ENCODE peak calls at places on chromosomes 3 and 15, in seven cellular contexts. F, N, C, S, R, H and W are unnamed samples.
A peak's percentile ranks its signal among the peaks of the same experiment; 100 is the strongest.

GRCh38 chr3:46440531-46441294 is 24.0 kb downstream of the LTF start:
- DNase-seq in R (peak; percentile 23), F (no peak), C (no peak), H (no peak), N (no peak), S (no peak), W (no peak)

GRCh38 chr3:53658613-53659193 is 164.3 kb downstream of the CACNA1D start:
- DNase-seq in H (no peak), S (no peak), R (no peak), N (no peak), F (no peak), C (peak; percentile 25), W (no peak)

GRCh38 chr3:153591566-153592221 is 429.7 kb downstream of the RAP2B start:
- DNase-seq in S (no peak), N (no peak), F (no peak), R (no peak), C (no peak), H (no peak), W (no peak)

GRCh38 chr3:42347928-42348327 is 62.5 kb downstream of the LYZL4 start:
- DNase-seq in H (no peak), R (no peak), N (no peak), F (no peak), S (no peak), C (no peak), W (no peak)

GRCh38 chr15:74257105-74257504 is 21.0 kb downstream of the CCDC33 start:
- DNase-seq in R (no peak), F (no peak), C (no peak), H (no peak), S (no peak), N (no peak), W (no peak)

GRCh38 chr3:119588112-119588511 is 8.8 kb downstream of the ADPRH start:
- DNase-seq in H (peak; percentile 62), R (no peak), C (peak; percentile 49), N (no peak), S (no peak), F (peak; percentile 61), W (no peak)

GRCh38 chr3:127673191-127674098 is 693 bp downstream of the ABTB1 start:
- DNase-seq in S (peak; percentile 65), H (peak; percentile 77), C (peak; percentile 64), N (peak; percentile 51), R (peak; percentile 48), F (peak; percentile 52), W (no peak)

GRCh38 chr3:72951259-72951722 is 45.3 kb upstream of the PPP4R2 start:
- DNase-seq in C (no peak), H (no peak), R (no peak), F (no peak), S (no peak), N (no peak), W (no peak)

GRCh38 chr3:50242778-50243551 is 7.0 kb downstream of the GNAI2 start:
- DNase-seq in S (peak; percentile 58), H (peak; percentile 83), N (no peak), R (peak; percentile 60), F (peak; percentile 85), C (peak; percentile 65), W (no peak)

GRCh38 chr3:45642731-45643152 is 46.5 kb upstream of the SACM1L start:
- DNase-seq in C (no peak), N (no peak), S (peak; percentile 62), F (no peak), R (peak; percentile 24), H (peak; percentile 52), W (no peak)

GRCh38 chr3:9862391-9863235 is 17.4 kb downstream of the CIDEC start:
- DNase-seq in F (peak; percentile 67), C (peak; percentile 54), H (peak; percentile 84), S (peak; percentile 63), R (peak; percentile 84), N (peak; percentile 85), W (no peak)

GRCh38 chr3:78204977-78205376 is 1165.1 kb downstream of the ROBO2 start:
- DNase-seq in R (peak; percentile 46), C (no peak), S (peak; percentile 70), H (no peak), N (no peak), F (no peak), W (no peak)

GRCh38 chr3:42814914-42815507 is 5.8 kb downstream of the ACKR2 start:
- DNase-seq in C (no peak), F (no peak), H (no peak), N (no peak), S (no peak), R (no peak), W (no peak)

GRCh38 chr3:52606373-52607085 is 70.1 kb downstream of the UQCC5 start:
- DNase-seq in S (peak; percentile 47), H (no peak), F (peak; percentile 31), C (peak; percentile 32), N (no peak), R (no peak), W (peak; percentile 70)

GRCh38 chr3:114299421-114299820 is 5.6 kb downstream of the TIGIT start:
- DNase-seq in N (no peak), R (peak; percentile 51), F (no peak), H (no peak), C (no peak), S (peak; percentile 12), W (no peak)

GRCh38 chr3:178146406-178146831 is 389.8 kb upstream of the KCNMB2 start:
- DNase-seq in F (no peak), R (no peak), H (no peak), C (no peak), S (no peak), N (no peak), W (no peak)

GRCh38 chr15:69475769-69476358 is 23.2 kb downstream of the RPLP1 start:
- DNase-seq in R (peak; percentile 83), C (peak; percentile 84), N (peak; percentile 79), S (peak; percentile 66), H (peak; percentile 87), F (peak; percentile 74), W (no peak)

GRCh38 chr3:128584412-128585020 is 66.1 kb downstream of the RPN1 start:
- DNase-seq in S (peak; percentile 50), F (peak; percentile 66), C (peak; percentile 72), H (peak; percentile 83), R (peak; percentile 93), N (peak; percentile 66), W (no peak)

GRCh38 chr15:52788099-52788986 is 1.8 kb downstream of the ONECUT1 start:
- DNase-seq in C (no peak), N (no peak), S (no peak), F (no peak), R (peak; percentile 54), H (no peak), W (no peak)

GRCh38 chr3:192571197-192571791 is 156.0 kb downstream of the FGF12 start:
- DNase-seq in S (peak; percentile 58), C (peak; percentile 17), R (no peak), H (peak; percentile 79), F (peak; percentile 70), N (peak; percentile 69), W (peak; percentile 10)

GRCh38 chr3:51706021-51706485 is 815 bp upstream of the GRM2 start:
- DNase-seq in C (no peak), F (no peak), H (peak; percentile 42), N (peak; percentile 11), S (no peak), R (no peak), W (no peak)

DNA sequence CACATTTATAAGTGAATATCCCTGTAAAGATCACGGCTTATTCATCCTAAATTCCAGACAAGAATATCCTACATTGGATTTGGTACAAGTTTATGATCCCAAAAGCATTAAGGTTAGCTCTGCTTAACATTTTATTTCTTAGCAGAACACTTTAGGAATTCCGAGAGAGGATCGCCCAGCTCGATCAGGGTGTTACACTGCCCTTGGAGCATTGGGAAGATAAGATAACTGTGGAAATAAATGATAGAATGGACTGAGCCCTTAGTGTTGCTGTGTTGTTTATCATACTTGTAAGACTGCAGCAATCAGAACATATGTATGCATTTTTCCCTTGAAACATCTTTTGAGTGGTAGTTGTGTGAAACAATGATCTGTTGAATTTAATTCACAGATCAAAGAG is 222.9 kb upstream of the CDIN1 start:
- DNase-seq in R (no peak), F (no peak), N (no peak), S (no peak), C (no peak), H (no peak), W (no peak)
- H3K4me3 ChIP-seq in R (no peak overlapping the region), F (no peak overlapping the region), N (no peak overlapping the region), S (no peak overlapping the region), C (no peak overlapping the region), H (no peak overlapping the region), W (no peak overlapping the region)

DNA sequence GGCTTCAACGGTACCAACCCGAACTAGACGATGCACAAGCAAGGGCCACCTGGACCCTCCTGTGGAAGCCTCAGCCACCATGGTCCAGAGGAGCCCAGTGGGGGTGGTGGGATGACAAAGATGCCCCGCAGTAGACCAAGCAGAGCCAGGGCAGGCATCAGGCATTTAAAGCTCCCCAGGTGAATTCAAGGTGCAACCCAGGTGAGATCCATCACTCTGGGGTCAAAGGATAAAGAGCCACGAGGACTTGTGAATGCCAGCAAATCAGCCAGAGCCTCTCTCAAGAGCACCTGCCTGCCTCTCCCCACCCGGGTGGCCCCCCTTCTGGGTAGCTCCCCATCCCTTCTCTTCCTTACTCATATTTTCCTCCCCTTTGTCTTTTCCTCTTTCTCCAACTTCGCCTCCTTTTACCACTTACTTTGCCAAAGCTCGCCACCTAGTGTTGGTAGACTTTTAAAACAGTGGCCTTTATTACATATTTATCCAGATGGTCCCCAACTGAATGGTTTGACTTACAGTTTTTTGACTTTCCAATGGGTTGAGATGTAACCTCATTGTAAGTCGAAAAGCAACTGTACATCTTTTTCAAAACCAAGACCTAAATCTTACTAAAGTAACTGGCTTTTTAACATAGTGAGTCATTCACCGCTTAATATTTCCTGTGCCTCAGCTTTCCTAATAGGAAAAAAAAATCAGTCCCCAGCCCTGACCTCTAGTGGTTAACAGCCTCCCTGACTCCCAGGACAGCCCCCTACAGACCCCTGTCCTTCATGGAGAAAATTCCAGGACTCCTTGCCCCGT is 18.8 kb downstream of the PLA2G4F start:
- DNase-seq in F (no peak), N (no peak), C (peak; percentile 22), S (peak; percentile 57), H (no peak), R (peak; percentile 88), W (no peak)
- TF ChIP-seq CTCF in F (peak; percentile 57), N (peak; percentile 15), C (peak; percentile 14), S (peak; percentile 62), H (peak; percentile 53), R (peak; percentile 71), W (peak; percentile 67)

GRCh38 chr15:90956551-90957104 is 1.9 kb downstream of the RCCD1 start:
- DNase-seq in N (peak; percentile 82), H (peak; percentile 91), C (peak; percentile 82), S (peak; percentile 59), F (peak; percentile 78), R (peak; percentile 92), W (no peak)

GRCh38 chr15:90952901-90953677 is 1.6 kb upstream of the RCCD1 start:
- DNase-seq in F (no peak), N (no peak), H (no peak), C (no peak), R (no peak), S (no peak), W (no peak)

GRCh38 chr15:90955911-90956310 is 1.2 kb downstream of the RCCD1 start:
- DNase-seq in H (no peak), F (no peak), R (peak; percentile 11), S (no peak), C (peak; percentile 85), N (no peak), W (no peak)

GRCh38 chr15:90954712-90955671 is at the start of gene RCCD1:
- DNase-seq in C (peak; percentile 97), F (peak; percentile 94), N (peak; percentile 93), S (peak; percentile 95), H (peak; percentile 98), R (peak; percentile 98), W (no peak)

GRCh38 chr15:90953947-90954711 is 555 bp upstream of the RCCD1 start:
- DNase-seq in N (no peak), H (no peak), S (no peak), F (no peak), C (no peak), R (no peak), W (no peak)
- H3K4me3 ChIP-seq in N (peak overlapping the region; percentile 73), H (peak overlapping the region; percentile 89), S (peak overlapping the region; percentile 73), F (peak overlapping the region; percentile 38), C (peak overlapping the region; percentile 85), R (peak overlapping the region; percentile 75), W (peak overlapping the region; percentile 84)

GRCh38 chr3:125165189-125165947 is 47.2 kb downstream of the SLC12A8 start:
- DNase-seq in S (peak; percentile 60), N (no peak), F (peak; percentile 60), R (peak; percentile 69), C (no peak), H (peak; percentile 67), W (no peak)
- TF ChIP-seq CTCF in S (peak; percentile 84), N (peak; percentile 43), F (peak; percentile 72), R (peak; percentile 64), C (peak; percentile 41), H (peak; percentile 62), W (peak; percentile 64)